ENCODE peak calls at places on chromosomes 13 and 19, in five cellular contexts. One of them, this sample, is unnamed.

GRCh38 chr19:13104848-13105646 is 2.4 kb upstream of the LYL1 start:
- DNase-seq in OCI-LY7: peak; percentile 75
- DNase-seq in choroid plexus epithelial cell: no peak
- DNase-seq in endodermal cell: no peak
- DNase-seq in stomach: no peak
- DNase-seq in this sample: peak; percentile 69

GRCh38 chr13:51823861-51824260 is 19.9 kb upstream of the DHRS12 start:
- DNase-seq in OCI-LY7: no peak
- DNase-seq in choroid plexus epithelial cell: peak; percentile 41
- DNase-seq in endodermal cell: no peak
- DNase-seq in stomach: no peak
- DNase-seq in this sample: no peak

GRCh38 chr19:7668842-7669241 is at the start of gene RETN:
- DNase-seq in OCI-LY7: no peak
- DNase-seq in choroid plexus epithelial cell: no peak
- DNase-seq in endodermal cell: no peak
- DNase-seq in stomach: no peak
- DNase-seq in this sample: no peak

GRCh38 chr13:28981530-28981929 is 161.4 kb downstream of the MTUS2 start:
- DNase-seq in OCI-LY7: no peak
- DNase-seq in choroid plexus epithelial cell: no peak
- DNase-seq in endodermal cell: no peak
- DNase-seq in stomach: no peak
- DNase-seq in this sample: no peak

GRCh38 chr19:18173572-18174294 is at the start of gene IFI30:
- DNase-seq in OCI-LY7: peak; percentile 90
- DNase-seq in choroid plexus epithelial cell: peak; percentile 25
- DNase-seq in endodermal cell: peak; percentile 93
- DNase-seq in stomach: peak; percentile 96
- DNase-seq in this sample: peak; percentile 90

GRCh38 chr13:49314344-49314882 is 66.7 kb downstream of the CDADC1 start:
- DNase-seq in OCI-LY7: no peak
- DNase-seq in choroid plexus epithelial cell: no peak
- DNase-seq in endodermal cell: no peak
- DNase-seq in stomach: no peak
- DNase-seq in this sample: no peak

GRCh38 chr13:26743971-26744370 is 16.6 kb downstream of the GPR12 start:
- DNase-seq in OCI-LY7: no peak
- DNase-seq in choroid plexus epithelial cell: no peak
- DNase-seq in endodermal cell: no peak
- DNase-seq in stomach: no peak
- DNase-seq in this sample: no peak

GRCh38 chr13:89401209-89401810 is 1730.1 kb downstream of the SLITRK5 start:
- DNase-seq in OCI-LY7: no peak
- DNase-seq in choroid plexus epithelial cell: peak; percentile 85
- DNase-seq in endodermal cell: no peak
- DNase-seq in stomach: no peak
- DNase-seq in this sample: no peak

GRCh38 chr19:2550431-2551171 is 74.7 kb downstream of the GADD45B start:
- DNase-seq in OCI-LY7: no peak
- DNase-seq in choroid plexus epithelial cell: no peak
- DNase-seq in endodermal cell: peak; percentile 71
- DNase-seq in stomach: no peak
- DNase-seq in this sample: no peak

GRCh38 chr13:59120297-59120843 is 1043.4 kb downstream of the DIAPH3 start:
- DNase-seq in OCI-LY7: no peak
- DNase-seq in choroid plexus epithelial cell: no peak
- DNase-seq in endodermal cell: no peak
- DNase-seq in stomach: no peak
- DNase-seq in this sample: no peak

GRCh38 chr19:23996549-23996948 is 81.9 kb downstream of the ZNF726 start:
- DNase-seq in OCI-LY7: peak; percentile 45
- DNase-seq in choroid plexus epithelial cell: peak; percentile 14
- DNase-seq in endodermal cell: peak; percentile 66
- DNase-seq in stomach: no peak
- DNase-seq in this sample: no peak

GRCh38 chr19:19062454-19063182 is 1.2 kb upstream of the SLC25A42 start:
- DNase-seq in OCI-LY7: peak; percentile 16
- DNase-seq in choroid plexus epithelial cell: peak; percentile 29
- DNase-seq in endodermal cell: no peak
- DNase-seq in stomach: no peak
- DNase-seq in this sample: no peak

GRCh38 chr13:113877149-113877990 is 13.5 kb upstream of the GAS6 start:
- DNase-seq in OCI-LY7: no peak
- DNase-seq in choroid plexus epithelial cell: no peak
- DNase-seq in endodermal cell: peak; percentile 25
- DNase-seq in stomach: no peak
- DNase-seq in this sample: peak; percentile 33

GRCh38 chr19:49157445-49158224 is at the start of gene TRPM4:
- DNase-seq in OCI-LY7: no peak
- DNase-seq in choroid plexus epithelial cell: peak; percentile 79
- DNase-seq in endodermal cell: peak; percentile 98
- DNase-seq in stomach: peak; percentile 96
- DNase-seq in this sample: peak; percentile 62

GRCh38 chr19:28296506-28296905 is 916.4 kb downstream of the UQCRFS1 start:
- DNase-seq in OCI-LY7: no peak
- DNase-seq in choroid plexus epithelial cell: peak; percentile 63
- DNase-seq in endodermal cell: no peak
- DNase-seq in stomach: no peak
- DNase-seq in this sample: no peak

GRCh38 chr13:76917096-76917495 is 30.9 kb upstream of the KCTD12 start:
- DNase-seq in OCI-LY7: no peak
- DNase-seq in choroid plexus epithelial cell: peak; percentile 23
- DNase-seq in endodermal cell: no peak
- DNase-seq in stomach: no peak
- DNase-seq in this sample: no peak

GRCh38 chr19:3648037-3648905 is 21.7 kb upstream of the CACTIN start:
- DNase-seq in OCI-LY7: no peak
- DNase-seq in choroid plexus epithelial cell: no peak
- DNase-seq in endodermal cell: no peak
- DNase-seq in stomach: no peak
- DNase-seq in this sample: no peak
- TF ChIP-seq CTCF in OCI-LY7: no peak
- TF ChIP-seq CTCF in choroid plexus epithelial cell: no peak
- TF ChIP-seq CTCF in endodermal cell: no peak
- TF ChIP-seq CTCF in stomach: no peak
- TF ChIP-seq CTCF in this sample: no peak

DNA sequence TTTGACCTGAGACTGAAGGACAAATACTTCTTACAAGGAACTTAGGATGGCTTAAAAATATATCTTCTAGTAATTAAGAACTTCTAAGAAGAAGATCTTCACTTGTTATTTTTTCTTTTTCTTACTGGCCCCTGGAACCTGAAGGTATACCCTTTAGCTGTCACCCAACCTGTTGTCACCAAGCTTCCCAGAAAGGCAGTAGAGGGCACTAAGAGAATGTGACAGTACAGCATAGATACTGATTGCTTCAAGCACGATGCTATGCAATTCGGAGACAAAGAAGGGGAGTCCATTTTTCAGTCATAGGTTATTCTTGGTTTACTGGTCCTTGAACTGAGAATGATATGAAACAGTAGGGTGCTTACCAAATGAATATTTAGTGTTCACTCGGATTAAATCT is 208.3 kb upstream of the PCDH9 start:
- DNase-seq in OCI-LY7: no peak
- DNase-seq in choroid plexus epithelial cell: peak; percentile 8
- DNase-seq in endodermal cell: peak; percentile 46
- DNase-seq in stomach: no peak
- DNase-seq in this sample: no peak
- TF ChIP-seq CTCF in OCI-LY7: peak; percentile 23
- TF ChIP-seq CTCF in choroid plexus epithelial cell: peak; percentile 21
- TF ChIP-seq CTCF in endodermal cell: peak; percentile 58
- TF ChIP-seq CTCF in stomach: no peak
- TF ChIP-seq CTCF in this sample: no peak

GRCh38 chr19:45403272-45403671 is 1.6 kb downstream of the PPP1R13L start:
- DNase-seq in OCI-LY7: no peak
- DNase-seq in choroid plexus epithelial cell: no peak
- DNase-seq in endodermal cell: no peak
- DNase-seq in stomach: no peak
- DNase-seq in this sample: no peak

GRCh38 chr19:45403781-45404556 is 900 bp downstream of the PPP1R13L start:
- DNase-seq in OCI-LY7: peak; percentile 79
- DNase-seq in choroid plexus epithelial cell: peak; percentile 54
- DNase-seq in endodermal cell: peak; percentile 97
- DNase-seq in stomach: peak; percentile 73
- DNase-seq in this sample: peak; percentile 85

GRCh38 chr19:45402469-45403070 is 2.3 kb downstream of the PPP1R13L start:
- DNase-seq in OCI-LY7: no peak
- DNase-seq in choroid plexus epithelial cell: no peak
- DNase-seq in endodermal cell: peak; percentile 94
- DNase-seq in stomach: peak; percentile 31
- DNase-seq in this sample: no peak

GRCh38 chr19:45400192-45400591 is 4.7 kb downstream of the PPP1R13L start:
- DNase-seq in OCI-LY7: no peak
- DNase-seq in choroid plexus epithelial cell: no peak
- DNase-seq in endodermal cell: peak; percentile 44
- DNase-seq in stomach: no peak
- DNase-seq in this sample: no peak

GRCh38 chr19:45401815-45402468 is 2.9 kb downstream of the PPP1R13L start:
- DNase-seq in OCI-LY7: no peak
- DNase-seq in choroid plexus epithelial cell: no peak
- DNase-seq in endodermal cell: no peak
- DNase-seq in stomach: no peak
- DNase-seq in this sample: no peak
- TF ChIP-seq CTCF in OCI-LY7: no peak
- TF ChIP-seq CTCF in choroid plexus epithelial cell: peak; percentile 53
- TF ChIP-seq CTCF in endodermal cell: no peak
- TF ChIP-seq CTCF in stomach: no peak
- TF ChIP-seq CTCF in this sample: no peak

DNA sequence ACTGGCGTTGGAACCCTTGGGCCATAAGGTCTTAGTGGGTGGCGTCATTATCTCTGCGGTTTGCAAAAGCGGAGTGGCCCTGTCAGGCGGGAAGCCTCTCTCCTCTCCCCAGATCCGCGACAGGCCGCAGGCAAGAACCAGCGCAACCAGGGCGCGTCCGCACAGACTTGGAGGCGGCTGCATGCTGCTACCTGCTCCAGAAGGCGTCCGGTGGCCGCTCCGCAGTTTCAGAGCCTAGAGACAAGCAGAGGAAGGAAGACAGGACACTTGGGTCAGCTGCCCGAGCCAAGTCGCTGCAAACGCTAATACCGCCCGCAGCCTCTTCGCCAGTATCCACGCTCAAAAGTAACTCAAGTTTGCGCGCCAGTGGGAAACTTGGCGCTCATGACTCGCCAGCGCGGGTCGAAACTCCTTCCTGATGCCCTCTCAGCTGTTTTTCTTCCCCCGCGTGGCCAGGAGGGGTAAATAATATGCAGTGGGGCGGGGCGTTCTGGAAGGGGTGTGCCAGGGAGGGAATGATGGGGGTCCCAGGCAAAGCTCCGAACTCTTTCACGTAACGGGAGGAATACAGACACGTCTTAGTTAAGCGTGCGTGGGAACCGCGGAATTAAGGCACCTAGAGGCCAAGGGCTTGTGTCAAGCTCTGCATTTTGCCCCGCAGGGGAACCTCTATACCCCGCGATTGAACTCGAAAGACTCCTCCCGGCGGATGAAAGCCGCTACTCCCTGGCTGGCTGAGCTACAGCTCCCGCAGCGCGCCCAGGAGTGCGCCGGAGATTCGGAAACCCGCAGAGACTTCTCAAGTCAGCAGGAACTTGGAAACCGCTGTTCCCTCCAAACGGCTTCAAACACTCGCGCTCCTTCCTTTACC is at the start of gene EDNRB:
- DNase-seq in OCI-LY7: no peak
- DNase-seq in choroid plexus epithelial cell: peak; percentile 57
- DNase-seq in endodermal cell: peak; percentile 89
- DNase-seq in stomach: peak; percentile 27
- DNase-seq in this sample: peak; percentile 43
- TF ChIP-seq CTCF in OCI-LY7: no peak
- TF ChIP-seq CTCF in choroid plexus epithelial cell: no peak
- TF ChIP-seq CTCF in endodermal cell: peak; percentile 39
- TF ChIP-seq CTCF in stomach: no peak
- TF ChIP-seq CTCF in this sample: no peak

DNA sequence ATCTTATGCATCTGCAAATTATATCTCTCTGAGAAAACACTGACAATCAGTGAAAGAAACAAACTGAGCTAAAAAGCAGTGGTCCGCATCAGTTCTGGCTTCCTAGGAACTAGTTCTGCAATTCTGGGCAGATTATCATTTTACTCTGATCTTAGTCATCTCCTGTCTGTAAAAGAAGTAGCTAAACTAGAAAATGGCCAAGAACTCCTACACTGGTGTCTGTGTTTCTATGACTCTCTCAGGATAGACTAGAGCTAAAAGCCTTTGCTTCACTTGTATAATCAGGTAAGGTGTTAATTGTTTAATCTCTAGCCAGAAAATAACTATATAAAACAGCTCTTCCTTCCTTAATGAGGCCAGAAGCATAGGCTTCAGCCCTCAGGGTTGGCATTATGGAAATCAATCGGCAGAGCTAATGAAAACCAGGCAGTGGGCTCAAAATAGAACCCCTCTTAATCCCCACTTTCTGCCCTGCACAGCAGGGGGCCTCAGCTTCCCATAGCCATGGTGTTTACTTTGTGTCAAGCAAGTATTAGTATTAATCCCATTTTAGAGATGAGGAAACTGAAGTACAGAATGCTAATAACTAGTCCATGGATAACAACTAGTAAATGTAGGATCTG is 459.2 kb downstream of the FGF14 start:
- DNase-seq in OCI-LY7: no peak
- DNase-seq in choroid plexus epithelial cell: no peak
- DNase-seq in endodermal cell: no peak
- DNase-seq in stomach: no peak
- DNase-seq in this sample: no peak
- TF ChIP-seq CTCF in OCI-LY7: no peak
- TF ChIP-seq CTCF in choroid plexus epithelial cell: no peak
- TF ChIP-seq CTCF in endodermal cell: no peak
- TF ChIP-seq CTCF in stomach: no peak
- TF ChIP-seq CTCF in this sample: no peak

GRCh38 chr13:75432045-75432444 is 49.9 kb downstream of the TBC1D4 start:
- DNase-seq in OCI-LY7: no peak
- DNase-seq in choroid plexus epithelial cell: peak; percentile 47
- DNase-seq in endodermal cell: no peak
- DNase-seq in stomach: no peak
- DNase-seq in this sample: no peak
- TF ChIP-seq CTCF in OCI-LY7: peak; percentile 69
- TF ChIP-seq CTCF in choroid plexus epithelial cell: peak; percentile 34
- TF ChIP-seq CTCF in endodermal cell: no peak
- TF ChIP-seq CTCF in stomach: no peak
- TF ChIP-seq CTCF in this sample: no peak

GRCh38 chr13:73228546-73228945 is 169.7 kb downstream of the KLF5 start:
- DNase-seq in OCI-LY7: no peak
- DNase-seq in choroid plexus epithelial cell: peak; percentile 54
- DNase-seq in endodermal cell: no peak
- DNase-seq in stomach: no peak
- DNase-seq in this sample: no peak
- TF ChIP-seq CTCF in OCI-LY7: no peak
- TF ChIP-seq CTCF in choroid plexus epithelial cell: peak; percentile 56
- TF ChIP-seq CTCF in endodermal cell: peak; percentile 50
- TF ChIP-seq CTCF in stomach: no peak
- TF ChIP-seq CTCF in this sample: no peak

GRCh38 chr13:20489185-20489820 is 36.4 kb downstream of the CRYL1 start:
- DNase-seq in OCI-LY7: peak; percentile 55
- DNase-seq in choroid plexus epithelial cell: peak; percentile 63
- DNase-seq in endodermal cell: peak; percentile 47
- DNase-seq in stomach: peak; percentile 49
- DNase-seq in this sample: no peak
- TF ChIP-seq CTCF in OCI-LY7: peak; percentile 84
- TF ChIP-seq CTCF in choroid plexus epithelial cell: peak; percentile 76
- TF ChIP-seq CTCF in endodermal cell: no peak
- TF ChIP-seq CTCF in stomach: no peak
- TF ChIP-seq CTCF in this sample: peak; percentile 70

GRCh38 chr19:40528078-40528477 is 48.6 kb upstream of the SHKBP1 start:
- DNase-seq in OCI-LY7: no peak
- DNase-seq in choroid plexus epithelial cell: no peak
- DNase-seq in endodermal cell: no peak
- DNase-seq in stomach: no peak
- DNase-seq in this sample: no peak
- TF ChIP-seq CTCF in OCI-LY7: no peak
- TF ChIP-seq CTCF in choroid plexus epithelial cell: no peak
- TF ChIP-seq CTCF in endodermal cell: no peak
- TF ChIP-seq CTCF in stomach: no peak
- TF ChIP-seq CTCF in this sample: no peak

This sample was measured in GM13976.